ENCODE peak calls at places on chromosomes 12 and 14, in four cellular contexts. V, O, R and B are unnamed samples.

GRCh38 chr14:26281280-26281998 is 316.4 kb downstream of the NOVA1 start:
- DNase-seq in O (peak), R (peak), V (peak), B (peak)

GRCh38 chr14:53855127-53855526 is 101.5 kb downstream of the BMP4 start:
- DNase-seq in R (no peak), V (no peak), O (no peak), B (peak)

GRCh38 chr14:102590667-102591099 is 1.8 kb upstream of the RCOR1 start:
- DNase-seq in R (peak), V (peak), O (no peak), B (no peak)

GRCh38 chr12:503111-503761 is 43.5 kb downstream of the B4GALNT3 start:
- DNase-seq in V (no peak), O (no peak), R (no peak), B (peak)

GRCh38 chr14:88421286-88421685 is 35.8 kb downstream of the SPATA7 start:
- DNase-seq in O (no peak), R (peak), V (no peak), B (no peak)

GRCh38 chr14:48747683-48748082 is 838.5 kb downstream of the RPS29 start:
- DNase-seq in O (no peak), V (no peak), R (no peak), B (no peak)

GRCh38 chr14:92898732-92899131 is 24.2 kb upstream of the CHGA start:
- DNase-seq in R (no peak), O (no peak), V (no peak), B (no peak)

GRCh38 chr14:93068721-93069120 is 47.0 kb downstream of the ITPK1 start:
- DNase-seq in V (no peak), O (no peak), R (no peak), B (no peak)

GRCh38 chr12:40138526-40138925 is 32.6 kb upstream of the SLC2A13 start:
- DNase-seq in O (no peak), V (no peak), R (no peak), B (no peak)

GRCh38 chr14:49863483-49864262 is 11.1 kb upstream of the NEMF start:
- DNase-seq in V (peak), O (no peak), R (no peak), B (peak)

GRCh38 chr12:122094735-122095561 is 16.4 kb downstream of the MLXIP start:
- DNase-seq in V (no peak), R (no peak), O (no peak), B (no peak)

GRCh38 chr12:56878010-56878339 is 56.2 kb downstream of the SDR9C7 start:
- DNase-seq in R (no peak), O (no peak), V (no peak), B (no peak)

GRCh38 chr12:94640134-94640928 is 10.0 kb downstream of the TMCC3 start:
- DNase-seq in V (peak), O (no peak), R (no peak), B (no peak)

GRCh38 chr12:28313631-28314030 is 123.4 kb downstream of the CCDC91 start:
- DNase-seq in R (peak), V (no peak), O (peak), B (no peak)

GRCh38 chr14:19851365-19851764 is 23.6 kb upstream of the OR4K2 start:
- DNase-seq in O (no peak), R (no peak), V (no peak), B (no peak)

GRCh38 chr14:68791078-68791983 is 1.5 kb downstream of the ZFP36L1 start:
- DNase-seq in V (peak), O (no peak), R (no peak), B (no peak)

GRCh38 chr12:56104815-56105476 is 587 bp downstream of the PA2G4 start:
- DNase-seq in O (no peak), V (no peak), R (peak), B (no peak)

GRCh38 chr12:92961949-92962348 is 32.9 kb upstream of the EEA1 start:
- DNase-seq in O (no peak), V (no peak), R (no peak), B (no peak)

GRCh38 chr14:86333506-86333905 is 803.6 kb downstream of the FLRT2 start:
- DNase-seq in R (no peak), V (no peak), O (no peak), B (no peak)

GRCh38 chr14:57413849-57414248 is 23.5 kb downstream of the NAA30 start:
- DNase-seq in R (no peak), V (no peak), O (no peak), B (no peak)

GRCh38 chr14:92914087-92914656 is 8.8 kb upstream of the CHGA start:
- DNase-seq in O (no peak), V (peak), R (peak), B (peak)

GRCh38 chr14:70856851-70857498 is 47.7 kb upstream of the MAP3K9 start:
- DNase-seq in O (peak), V (no peak), R (peak), B (no peak)

GRCh38 chr14:26204362-26204953 is 393.4 kb downstream of the NOVA1 start:
- DNase-seq in R (no peak), O (no peak), V (no peak), B (no peak)

GRCh38 chr12:112939761-112940357 is 1.6 kb downstream of the OAS3 start:
- DNase-seq in V (no peak), O (no peak), R (no peak), B (no peak)

GRCh38 chr14:61866932-61867920 is 105.0 kb downstream of the SNAPC1 start:
- DNase-seq in V (peak), R (no peak), O (no peak), B (peak)

GRCh38 chr12:118237053-118237665 is 101.2 kb downstream of the PEBP1 start:
- DNase-seq in R (no peak), O (no peak), V (no peak), B (no peak)

GRCh38 chr14:80942158-80942738 is 710 bp upstream of the CEP128 start:
- DNase-seq in R (no peak), V (no peak), O (no peak), B (no peak)

GRCh38 chr12:40646891-40647290 is 45.3 kb upstream of the CNTN1 start:
- DNase-seq in O (no peak), R (no peak), V (no peak), B (no peak)

GRCh38 chr12:57240069-57240921 is 10.7 kb downstream of the STAC3 start:
- DNase-seq in V (peak), O (no peak), R (peak), B (peak)

GRCh38 chr12:106247731-106248176 is at the start of gene CKAP4:
- DNase-seq in V (peak), O (no peak), R (peak), B (peak)

GRCh38 chr14:64463198-64463597 is 2.1 kb upstream of the AKAP5 start:
- DNase-seq in O (no peak), V (no peak), R (no peak), B (no peak)

GRCh38 chr12:45704968-45705367 is 24.5 kb upstream of the ARID2 start:
- DNase-seq in V (no peak), R (no peak), O (no peak), B (no peak)

GRCh38 chr12:2960432-2960956 is 1.3 kb downstream of the TEAD4 start:
- DNase-seq in R (peak), O (no peak), V (peak), B (no peak)

GRCh38 chr14:75531660-75532317 is 9.5 kb downstream of the BATF start:
- DNase-seq in R (no peak), V (peak), O (no peak), B (no peak)

GRCh38 chr14:24425704-24426103 is 3.8 kb downstream of the CBLN3 start:
- DNase-seq in R (peak), V (no peak), O (no peak), B (no peak)

GRCh38 chr14:99538275-99538674 is 57.1 kb downstream of the CCNK start:
- DNase-seq in V (no peak), R (no peak), O (no peak), B (no peak)

GRCh38 chr14:35949933-35950332 is 123.8 kb downstream of the BRMS1L start:
- DNase-seq in R (no peak), V (no peak), O (no peak), B (peak)

GRCh38 chr14:77714926-77715325 is 7.0 kb downstream of the SLIRP start:
- DNase-seq in V (no peak), R (no peak), O (no peak), B (no peak)

GRCh38 chr12:48882972-48883304 is 17.3 kb upstream of the RND1 start:
- DNase-seq in V (no peak), O (no peak), R (no peak), B (no peak)